ENCODE peak calls at places on chromosomes 7 and 10, in eight cellular contexts. N is heart right ventricle, Z is PC-9, U is spleen, E is pancreas, I is uterus, B is tibial nerve, G is hepatocyte. A is an unnamed sample.

GRCh38 chr7:26612742-26613141 is 251.6 kb downstream of the SKAP2 start:
- DNase-seq in E (no peak), G (no peak), Z (no peak), I (no peak), N (no peak), B (no peak), U (no peak), A (no peak)

GRCh38 chr7:23971031-23971430 is 261.0 kb downstream of the STK31 start:
- DNase-seq in E (no peak), B (no peak), N (no peak), Z (no peak), U (no peak), G (no peak), I (no peak), A (no peak)

GRCh38 chr10:83332695-83333094 is 806.6 kb upstream of the GHITM start:
- DNase-seq in E (no peak), N (no peak), Z (no peak), G (no peak), I (no peak), U (no peak), B (no peak), A (no peak)

GRCh38 chr7:6578114-6579084 is 1.1 kb downstream of the ZDHHC4 start:
- DNase-seq in G (peak; percentile 34), B (no peak), N (no peak), E (no peak), I (no peak), U (no peak), Z (no peak), A (no peak)

GRCh38 chr10:132407243-132407746 is 10.3 kb downstream of the PWWP2B start:
- DNase-seq in G (peak; percentile 68), U (no peak), E (peak; percentile 95), N (peak; percentile 67), I (no peak), B (no peak), Z (peak; percentile 74), A (no peak)

GRCh38 chr7:143487566-143487965 is 9.9 kb downstream of the TAS2R41 start:
- DNase-seq in B (peak; percentile 33), I (peak; percentile 24), Z (no peak), U (no peak), N (peak; percentile 45), G (peak; percentile 51), E (peak; percentile 37), A (no peak)

GRCh38 chr10:130728531-130729215 is 582.8 kb downstream of the TCERG1L start:
- DNase-seq in B (no peak), Z (no peak), I (no peak), G (no peak), N (no peak), U (peak; percentile 51), E (no peak), A (no peak)

GRCh38 chr7:80027616-80028173 is 106.9 kb upstream of the GNAI1 start:
- DNase-seq in I (no peak), E (no peak), N (no peak), U (no peak), Z (no peak), G (no peak), B (no peak), A (no peak)

GRCh38 chr7:26284995-26285632 is 6.5 kb upstream of the SNX10 start:
- DNase-seq in I (no peak), G (no peak), N (no peak), E (no peak), Z (no peak), B (no peak), U (no peak), A (no peak)

GRCh38 chr7:88141025-88141424 is 78.8 kb downstream of the SRI start:
- DNase-seq in N (no peak), U (no peak), Z (peak; percentile 68), G (peak; percentile 52), E (peak; percentile 61), B (no peak), I (no peak), A (no peak)

GRCh38 chr10:96560970-96561887 is 25.6 kb downstream of the TM9SF3 start:
- DNase-seq in B (no peak), I (no peak), G (peak; percentile 25), U (no peak), E (no peak), N (no peak), Z (no peak), A (no peak)

GRCh38 chr7:34849163-34849960 is 187.9 kb downstream of the DPY19L1 start:
- DNase-seq in I (no peak), B (no peak), E (no peak), G (no peak), Z (peak; percentile 25), N (no peak), U (no peak), A (no peak)

GRCh38 chr7:42064534-42064933 is 172.5 kb downstream of the GLI3 start:
- DNase-seq in I (no peak), G (no peak), E (no peak), B (no peak), N (no peak), U (no peak), Z (no peak), A (no peak)
- H3K4me1 ChIP-seq in I (no peaks in the 10 kb centered on the region), G (peaks cover 7% of the 10 kb centered on the region), E (no peaks in the 10 kb centered on the region), B (no peaks in the 10 kb centered on the region), N (peaks cover 7% of the 10 kb centered on the region), U (no peaks in the 10 kb centered on the region), Z (no peaks in the 10 kb centered on the region), A (no peaks in the 10 kb centered on the region)

GRCh38 chr7:8702807-8703206 is 269.4 kb downstream of the NXPH1 start:
- DNase-seq in G (no peak), I (no peak), E (no peak), Z (no peak), B (no peak), U (no peak), N (no peak), A (no peak)
- TF ChIP-seq CTCF in G (no peak), I (no peak), E (no peak), Z (no peak), B (no peak), U (no peak), N (no peak), A (no peak)

GRCh38 chr7:139733751-139734150 is 44.0 kb downstream of the HIPK2 start:
- DNase-seq in E (no peak), N (no peak), I (no peak), B (no peak), G (no peak), Z (no peak), U (no peak), A (no peak)

GRCh38 chr7:139732471-139733167 is 45.2 kb downstream of the HIPK2 start:
- DNase-seq in N (no peak), B (no peak), G (no peak), E (no peak), I (no peak), Z (no peak), U (no peak), A (no peak)

GRCh38 chr7:139728203-139728602 is 49.6 kb downstream of the HIPK2 start:
- DNase-seq in G (no peak), N (no peak), E (no peak), B (no peak), U (no peak), Z (no peak), I (no peak), A (no peak)

GRCh38 chr7:139731802-139732470 is 45.9 kb downstream of the HIPK2 start:
- DNase-seq in G (peak; percentile 63), N (peak; percentile 85), B (peak; percentile 82), U (no peak), E (peak; percentile 83), Z (peak; percentile 89), I (peak; percentile 83), A (peak; percentile 79)

GRCh38 chr7:139730746-139731612 is 46.8 kb downstream of the HIPK2 start:
- DNase-seq in E (no peak), G (no peak), Z (no peak), N (peak; percentile 81), I (peak; percentile 38), U (no peak), B (no peak), A (peak; percentile 39)
- H3K4me1 ChIP-seq in E (peaks cover 43% of the 10 kb centered on the region), G (peaks cover 22% of the 10 kb centered on the region), Z (peaks cover 30% of the 10 kb centered on the region), N (peaks cover 91% of the 10 kb centered on the region), I (peaks cover 7% of the 10 kb centered on the region), U (peaks cover 69% of the 10 kb centered on the region), B (no peaks in the 10 kb centered on the region), A (peaks cover 67% of the 10 kb centered on the region)

DNA sequence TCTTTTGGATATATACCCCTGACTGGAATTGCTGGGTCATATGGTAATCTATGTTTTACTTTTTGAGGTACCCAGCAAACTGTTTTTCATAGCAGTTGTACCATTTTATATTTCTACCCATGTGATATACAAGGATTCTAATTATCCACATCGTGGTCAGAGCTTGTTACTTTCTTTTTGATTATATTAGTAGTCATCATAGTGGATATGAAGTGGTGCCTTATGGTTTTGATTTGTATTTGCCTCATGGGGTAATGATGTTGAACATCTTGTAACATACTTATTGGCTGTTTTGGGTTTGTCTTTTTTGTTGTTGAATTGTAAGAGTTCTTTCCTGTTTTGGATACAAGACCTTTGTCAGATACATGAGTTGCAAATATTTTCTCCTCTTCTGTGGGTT is 51.7 kb downstream of the MAPK8 start:
- DNase-seq in I (no peak), B (no peak), U (no peak), Z (no peak), N (no peak), E (no peak), G (no peak), A (no peak)
- TF ChIP-seq CTCF in I (no peak), B (no peak), U (no peak), Z (no peak), N (no peak), E (no peak), G (no peak), A (no peak)